ENCODE peak calls at places on chromosome 2, in ten cellular contexts. D is AG04450; P is bronchial epithelial cell; G is H7; H is stimulated activated CD4-positive, alpha-beta T cell treated with anti-CD3 and anti-CD28 coated beads, Interleukin-1b, Interleukin-23, amount 100 ng/mL, for 24 hours; Z is RPMI7951; L is central memory CD4-positive, alpha-beta T cell; N is Right ventricle myocardium inferior; M is lower lobe of right lung; Y is fibroblast of the aortic adventitia. B is an unnamed sample.
A peak's percentile ranks its signal among the peaks of the same experiment; 100 is the strongest.

GRCh38 chr2:86216577-86217555 is 17.6 kb downstream of the MRPL35 start:
- DNase-seq in P (peak; percentile 25), L (no peak), G (no peak), N (no peak), Y (peak; percentile 54), Z (peak; percentile 65), M (no peak), D (no peak), H (no peak), B (no peak)

GRCh38 chr2:105744909-105745853 is at the start of gene NCK2:
- DNase-seq in N (no peak), D (no peak), G (peak; percentile 83), M (peak; percentile 56), Z (peak; percentile 39), L (no peak), H (no peak), Y (peak; percentile 34), P (no peak), B (no peak)

GRCh38 chr2:20633794-20634259 is 17.1 kb downstream of the HS1BP3 start:
- DNase-seq in L (no peak), N (peak; percentile 76), P (peak; percentile 35), Y (no peak), H (no peak), M (peak; percentile 87), D (no peak), G (no peak), Z (no peak), B (no peak)

GRCh38 chr2:181895788-181896187 is 4.3 kb downstream of the ITPRID2 start:
- DNase-seq in Y (no peak), N (no peak), L (no peak), P (no peak), D (no peak), M (no peak), Z (no peak), H (no peak), G (no peak), B (no peak)

GRCh38 chr2:35454966-35455638 is 900.5 kb upstream of the CRIM1 start:
- DNase-seq in N (no peak), L (no peak), M (no peak), H (no peak), Y (no peak), Z (peak; percentile 42), D (no peak), P (peak; percentile 17), G (no peak), B (no peak)

GRCh38 chr2:61288070-61288841 is 126.3 kb downstream of the C2orf74 start:
- DNase-seq in N (no peak), D (no peak), M (no peak), Y (peak; percentile 71), P (no peak), Z (no peak), L (no peak), G (no peak), H (no peak), B (no peak)

GRCh38 chr2:158391876-158392275 is 64.7 kb downstream of the CCDC148 start:
- DNase-seq in N (no peak), D (no peak), P (peak; percentile 91), M (no peak), H (no peak), Y (no peak), L (no peak), G (no peak), Z (no peak), B (no peak)

GRCh38 chr2:5537180-5537579 is 155.0 kb upstream of the SOX11 start:
- DNase-seq in G (no peak), L (no peak), P (no peak), Y (no peak), N (no peak), M (no peak), Z (no peak), D (no peak), H (no peak), B (no peak)

GRCh38 chr2:43611987-43612894 is 16.4 kb upstream of the THADA start:
- DNase-seq in N (no peak), H (peak; percentile 66), L (peak; percentile 56), G (peak; percentile 55), Z (peak; percentile 69), Y (peak; percentile 80), D (no peak), P (peak; percentile 65), M (no peak), B (no peak)

GRCh38 chr2:128264881-128265607 is 53.6 kb downstream of the HS6ST1 start:
- DNase-seq in Y (no peak), D (no peak), N (no peak), H (no peak), G (no peak), P (no peak), L (no peak), M (no peak), Z (no peak), B (no peak)

GRCh38 chr2:171160119-171160629 is 519 bp downstream of the TLK1 start:
- DNase-seq in N (peak; percentile 86), Z (peak; percentile 58), D (no peak), G (peak; percentile 85), M (peak; percentile 81), H (peak; percentile 56), P (peak; percentile 42), L (peak; percentile 62), Y (peak; percentile 62), B (no peak)

B was measured in NCI-H1436 treated with DMSO at 0.1 percent for 48 hours.